ENCODE peak calls at places on chromosomes 1 and 21, in four cellular contexts. D is NCI-H1436, B is AG04450, Y is OCI-LY7. Q is an unnamed sample.

GRCh38 chr21:45465105-45465504 is 60.1 kb downstream of the COL18A1 start:
- DNase-seq in D (no peak), B (no peak), Y (peak), Q (no peak)

GRCh38 chr1:219266524-219266923 is 92.8 kb downstream of the LYPLAL1 start:
- DNase-seq in D (no peak), B (no peak), Y (no peak), Q (no peak)

GRCh38 chr21:42539931-42540343 is 26.3 kb downstream of the SLC37A1 start:
- DNase-seq in D (no peak), B (no peak), Y (peak), Q (no peak)

GRCh38 chr1:15444476-15445389 is 6.5 kb downstream of the CTRC start:
- DNase-seq in D (no peak), B (no peak), Y (no peak), Q (no peak)

GRCh38 chr1:112312879-112313278 is 83.1 kb upstream of the CTTNBP2NL start:
- DNase-seq in D (no peak), B (no peak), Y (no peak), Q (no peak)

GRCh38 chr1:115051850-115052249 is 22.2 kb downstream of the TSHB start:
- DNase-seq in D (no peak), B (no peak), Y (no peak), Q (no peak)

GRCh38 chr1:8943516-8943896 is 2.2 kb upstream of the CA6 start:
- DNase-seq in D (no peak), B (no peak), Y (no peak), Q (no peak)

GRCh38 chr1:201307760-201308499 is 24.6 kb downstream of the PKP1 start:
- DNase-seq in D (no peak), B (no peak), Y (no peak), Q (peak)

GRCh38 chr1:235649722-235650163 is at the start of gene GNG4:
- DNase-seq in D (peak), B (no peak), Y (no peak), Q (no peak)

GRCh38 chr1:205563927-205564441 is 59.5 kb downstream of the CDK18 start:
- DNase-seq in D (peak), B (no peak), Y (no peak), Q (no peak)

GRCh38 chr1:152461544-152461943 is 47.5 kb upstream of the CRNN start:
- DNase-seq in D (peak), B (no peak), Y (peak), Q (peak)

GRCh38 chr1:119279441-119280415 is 88.9 kb upstream of the HAO2 start:
- DNase-seq in D (no peak), B (no peak), Y (no peak), Q (peak)

GRCh38 chr1:63799810-63800209 is 26.0 kb downstream of the ROR1 start:
- DNase-seq in D (no peak), B (no peak), Y (no peak), Q (peak)

GRCh38 chr1:178196631-178197030 is 102.7 kb downstream of the RASAL2 start:
- DNase-seq in D (no peak), B (no peak), Y (no peak), Q (no peak)

GRCh38 chr1:111219466-111220286 is 7.8 kb upstream of the CHI3L2 start:
- DNase-seq in D (no peak), B (no peak), Y (peak), Q (no peak)

GRCh38 chr1:245997471-245998258 is 509.4 kb downstream of the SMYD3 start:
- DNase-seq in D (no peak), B (no peak), Y (no peak), Q (peak)

GRCh38 chr1:177255411-177255810 is 84.7 kb downstream of the BRINP2 start:
- DNase-seq in D (no peak), B (no peak), Y (no peak), Q (no peak)

GRCh38 chr1:164611754-164612642 is 53.0 kb downstream of the PBX1 start:
- DNase-seq in D (peak), B (peak), Y (no peak), Q (peak)

GRCh38 chr1:177983087-177983823 is 13.4 kb upstream of the SEC16B start:
- DNase-seq in D (no peak), B (no peak), Y (no peak), Q (no peak)

Q was measured in GM03348.